ENCODE peak calls at places on chromosomes 12 and 14, in four cellular contexts. One of them, this sample, is unnamed.
A peak's percentile ranks its signal among the peaks of the same experiment; 100 is the strongest.

GRCh38 chr14:53233399-53233798 is 80.3 kb upstream of the DDHD1 start:
- DNase-seq in hepatocyte: no peak
- DNase-seq in heart left ventricle: no peak
- DNase-seq in right cardiac atrium: no peak
- DNase-seq in this sample: no peak

GRCh38 chr12:66688836-66689439 is 10.1 kb upstream of the GRIP1 start:
- DNase-seq in hepatocyte: peak; percentile 74
- DNase-seq in heart left ventricle: no peak
- DNase-seq in right cardiac atrium: peak; percentile 54
- DNase-seq in this sample: peak; percentile 61

GRCh38 chr12:14960548-14961465 is 594 bp downstream of the ARHGDIB start:
- DNase-seq in hepatocyte: no peak
- DNase-seq in heart left ventricle: peak; percentile 65
- DNase-seq in right cardiac atrium: peak; percentile 68
- DNase-seq in this sample: peak; percentile 52

GRCh38 chr12:107394693-107395092 is 290.9 kb upstream of the PWP1 start:
- DNase-seq in hepatocyte: no peak
- DNase-seq in heart left ventricle: no peak
- DNase-seq in right cardiac atrium: no peak
- DNase-seq in this sample: no peak

GRCh38 chr14:38309522-38310262 is 53.8 kb upstream of the CLEC14A start:
- DNase-seq in hepatocyte: no peak
- DNase-seq in heart left ventricle: no peak
- DNase-seq in right cardiac atrium: no peak
- DNase-seq in this sample: no peak

GRCh38 chr12:115810580-115810979 is 466.9 kb downstream of the MED13L start:
- DNase-seq in hepatocyte: peak; percentile 64
- DNase-seq in heart left ventricle: no peak
- DNase-seq in right cardiac atrium: no peak
- DNase-seq in this sample: no peak

GRCh38 chr12:93734784-93735183 is 57.6 kb downstream of the CRADD start:
- DNase-seq in hepatocyte: no peak
- DNase-seq in heart left ventricle: no peak
- DNase-seq in right cardiac atrium: no peak
- DNase-seq in this sample: no peak

GRCh38 chr12:68065687-68066086 is 76.4 kb downstream of the IFNG-AS1 start:
- DNase-seq in hepatocyte: no peak
- DNase-seq in heart left ventricle: no peak
- DNase-seq in right cardiac atrium: no peak
- DNase-seq in this sample: no peak

GRCh38 chr12:115700896-115701465 is 576.5 kb downstream of the MED13L start:
- DNase-seq in hepatocyte: no peak
- DNase-seq in heart left ventricle: no peak
- DNase-seq in right cardiac atrium: no peak
- DNase-seq in this sample: no peak

GRCh38 chr12:630656-631632 is 32.3 kb downstream of the NINJ2 start:
- DNase-seq in hepatocyte: no peak
- DNase-seq in heart left ventricle: peak; percentile 91
- DNase-seq in right cardiac atrium: peak; percentile 79
- DNase-seq in this sample: no peak
- H3K4me3 ChIP-seq in hepatocyte: no peak overlapping the region
- H3K4me3 ChIP-seq in heart left ventricle: peak overlapping the region; percentile 40
- H3K4me3 ChIP-seq in right cardiac atrium: no peak overlapping the region
- H3K4me3 ChIP-seq in this sample: no peak overlapping the region

GRCh38 chr14:22780105-22780679 is 13.7 kb downstream of the OXA1L start:
- DNase-seq in hepatocyte: no peak
- DNase-seq in heart left ventricle: no peak
- DNase-seq in right cardiac atrium: no peak
- DNase-seq in this sample: peak; percentile 17
- H3K27ac ChIP-seq in hepatocyte: peak overlapping the region; percentile 75
- H3K27ac ChIP-seq in heart left ventricle: no peak overlapping the region
- H3K27ac ChIP-seq in right cardiac atrium: no peak overlapping the region
- H3K27ac ChIP-seq in this sample: no peak overlapping the region

DNA sequence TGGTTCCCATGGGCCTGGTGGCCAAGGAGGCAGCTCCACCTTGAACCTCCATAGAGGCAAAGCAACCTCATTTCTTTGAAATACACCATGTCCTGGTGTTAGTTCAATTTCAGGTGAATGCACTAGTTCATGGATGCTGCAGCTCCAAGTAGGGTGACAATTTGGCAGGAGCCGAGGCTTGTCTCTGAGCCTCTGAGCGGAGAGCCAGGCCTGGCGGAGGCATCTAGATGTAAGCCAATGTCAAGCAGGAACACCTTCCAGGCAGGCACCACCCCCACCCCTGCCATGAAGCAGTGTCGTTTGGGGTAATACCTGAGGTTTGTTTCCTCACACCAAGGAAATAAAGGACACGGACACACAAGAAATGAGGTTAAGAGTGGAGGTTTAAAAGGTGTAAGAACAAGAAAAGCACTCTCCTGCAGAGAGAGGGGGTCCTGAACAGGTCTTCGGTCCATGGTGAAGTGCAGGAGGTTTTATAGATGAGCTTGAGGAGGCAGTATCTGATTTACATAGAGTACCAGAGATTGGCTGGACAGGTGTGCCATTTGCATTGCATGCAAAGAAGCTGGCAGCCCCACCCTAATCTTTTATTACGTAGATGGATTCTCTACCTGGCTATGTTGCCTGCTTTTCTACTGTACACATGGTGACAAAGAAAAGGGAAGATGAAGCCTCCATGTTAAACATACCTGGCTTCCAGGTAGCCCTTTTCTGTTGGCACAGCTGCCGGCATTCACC is 60.3 kb downstream of the RIN3 start:
- DNase-seq in hepatocyte: no peak
- DNase-seq in heart left ventricle: no peak
- DNase-seq in right cardiac atrium: no peak
- DNase-seq in this sample: no peak
- H3K4me3 ChIP-seq in hepatocyte: no peak overlapping the region
- H3K4me3 ChIP-seq in heart left ventricle: no peak overlapping the region
- H3K4me3 ChIP-seq in right cardiac atrium: no peak overlapping the region
- H3K4me3 ChIP-seq in this sample: no peak overlapping the region

GRCh38 chr14:34063470-34064164 is 112.7 kb upstream of the EGLN3 start:
- DNase-seq in hepatocyte: peak; percentile 76
- DNase-seq in heart left ventricle: no peak
- DNase-seq in right cardiac atrium: peak; percentile 51
- DNase-seq in this sample: no peak
- H3K27ac ChIP-seq in hepatocyte: peak overlapping the region; percentile 74
- H3K27ac ChIP-seq in heart left ventricle: peak overlapping the region; percentile 35
- H3K27ac ChIP-seq in right cardiac atrium: peak overlapping the region; percentile 40
- H3K27ac ChIP-seq in this sample: no peak overlapping the region

DNA sequence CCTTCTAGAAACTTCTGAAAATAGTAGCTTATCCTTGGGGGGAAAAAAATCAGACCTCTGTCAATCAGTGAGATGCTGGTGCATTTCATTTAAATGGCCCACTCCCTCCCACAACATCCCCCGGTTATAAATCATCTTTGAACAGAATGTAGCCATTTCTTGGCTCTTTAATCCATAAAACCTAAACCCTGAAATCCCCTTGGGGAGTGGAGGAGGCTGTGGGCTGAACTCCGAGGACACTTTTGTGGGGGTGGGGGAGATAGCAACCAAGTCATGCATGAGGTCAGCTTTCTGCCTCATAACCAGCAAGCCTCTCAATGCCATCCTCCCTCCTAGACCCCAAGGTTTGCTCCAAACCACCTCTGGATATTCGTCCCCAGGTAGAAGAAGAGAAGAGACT is 21.0 kb downstream of the HRK start:
- DNase-seq in hepatocyte: no peak
- DNase-seq in heart left ventricle: no peak
- DNase-seq in right cardiac atrium: no peak
- DNase-seq in this sample: no peak
- H3K4me3 ChIP-seq in hepatocyte: no peak overlapping the region
- H3K4me3 ChIP-seq in heart left ventricle: peak overlapping the region; percentile 25
- H3K4me3 ChIP-seq in right cardiac atrium: no peak overlapping the region
- H3K4me3 ChIP-seq in this sample: no peak overlapping the region